ENCODE peak calls at places on chromosome 15, in ten cellular contexts. P is HepG2, V is ovary, D is A549, L is suprapubic skin, W is GM12878, U is stomach, C is transverse colon, A is H1, Z is K562. S is an unnamed sample.

GRCh38 chr15:49741721-49742120 is 120.9 kb downstream of the DTWD1 start:
- DNase-seq in P (no peak), V (no peak), D (no peak), L (no peak), W (no peak), U (no peak), C (peak; percentile 73), A (no peak), Z (no peak), S (no peak)

GRCh38 chr15:83613146-83613635 is 40.7 kb upstream of the ADAMTSL3 start:
- DNase-seq in P (no peak), V (no peak), D (no peak), L (no peak), W (no peak), U (no peak), C (no peak), A (no peak), Z (no peak), S (no peak)

GRCh38 chr15:58487041-58487723 is 55.4 kb downstream of the LIPC start:
- DNase-seq in P (no peak), V (no peak), D (no peak), L (no peak), W (no peak), U (no peak), C (no peak), A (no peak), Z (no peak), S (no peak)

GRCh38 chr15:48802867-48803266 is 8.0 kb downstream of the CEP152 start:
- DNase-seq in P (no peak), V (no peak), D (no peak), L (no peak), W (no peak), U (no peak), C (no peak), A (no peak), Z (no peak), S (no peak)

GRCh38 chr15:56366211-56366610 is 985 bp downstream of the TEX9 start:
- DNase-seq in P (no peak), V (no peak), D (no peak), L (no peak), W (no peak), U (no peak), C (no peak), A (no peak), Z (no peak), S (no peak)

GRCh38 chr15:27463699-27464098 is 492.7 kb downstream of the GABRG3 start:
- DNase-seq in P (no peak), V (no peak), D (no peak), L (no peak), W (no peak), U (no peak), C (no peak), A (no peak), Z (no peak), S (no peak)

GRCh38 chr15:74891469-74891868 is 1.6 kb downstream of the MPI start:
- DNase-seq in P (no peak), V (no peak), D (no peak), L (no peak), W (no peak), U (peak; percentile 27), C (peak; percentile 85), A (no peak), Z (no peak), S (no peak)

GRCh38 chr15:57436961-57437360 is 60.7 kb downstream of the CGNL1 start:
- DNase-seq in P (no peak), V (no peak), D (no peak), L (no peak), W (no peak), U (no peak), C (no peak), A (no peak), Z (no peak), S (no peak)

DNA sequence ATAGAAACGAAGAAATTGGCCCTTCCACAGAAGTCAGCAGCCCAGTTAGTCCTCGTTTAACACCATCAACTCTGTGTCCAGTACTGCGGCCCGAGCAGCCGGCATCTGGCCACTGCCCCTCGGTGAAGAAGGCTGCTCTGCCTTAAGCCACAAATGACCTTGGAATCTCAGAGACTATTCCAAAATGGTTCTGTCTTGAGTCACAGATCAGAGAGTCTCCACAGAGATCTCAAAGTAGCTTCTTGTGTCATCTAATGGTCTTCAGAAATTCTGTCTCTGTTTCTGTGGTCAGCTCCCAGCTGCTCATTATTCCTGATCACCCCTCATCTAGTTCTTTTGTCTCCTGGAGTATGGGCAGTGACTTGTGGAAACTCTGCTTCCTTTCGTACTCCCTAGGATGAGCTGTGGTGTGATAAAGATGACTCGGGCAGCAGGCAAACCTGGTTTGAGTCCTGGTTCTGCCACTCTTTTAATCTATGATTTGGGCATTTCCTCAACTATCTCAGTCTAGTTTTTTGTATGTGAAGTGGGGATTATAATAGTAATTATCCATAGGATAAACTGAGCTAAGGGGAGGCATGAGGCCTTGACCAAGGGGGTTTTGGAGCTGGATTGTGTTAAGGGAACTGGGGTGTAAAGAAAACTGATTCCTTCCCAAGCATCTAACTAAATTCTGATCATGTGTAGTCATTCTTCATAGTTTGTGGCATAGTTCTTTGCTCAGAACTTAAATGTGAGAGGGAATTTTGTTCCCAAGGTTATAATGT is 22.6 kb downstream of the CRTC3 start:
- DNase-seq in P (no peak), V (peak; percentile 64), D (no peak), L (no peak), W (no peak), U (no peak), C (no peak), A (no peak), Z (no peak), S (no peak)
- H3K4me1 ChIP-seq in P (peaks cover 19% of the 10 kb centered on the region), V (peaks cover 14% of the 10 kb centered on the region), D (peaks cover 12% of the 10 kb centered on the region), L (peaks cover 21% of the 10 kb centered on the region), W (peaks cover 19% of the 10 kb centered on the region), U (peaks cover 4% of the 10 kb centered on the region), C (peaks cover 11% of the 10 kb centered on the region), A (no peaks in the 10 kb centered on the region), Z (peaks cover 7% of the 10 kb centered on the region), S (peaks cover 37% of the 10 kb centered on the region)

DNA sequence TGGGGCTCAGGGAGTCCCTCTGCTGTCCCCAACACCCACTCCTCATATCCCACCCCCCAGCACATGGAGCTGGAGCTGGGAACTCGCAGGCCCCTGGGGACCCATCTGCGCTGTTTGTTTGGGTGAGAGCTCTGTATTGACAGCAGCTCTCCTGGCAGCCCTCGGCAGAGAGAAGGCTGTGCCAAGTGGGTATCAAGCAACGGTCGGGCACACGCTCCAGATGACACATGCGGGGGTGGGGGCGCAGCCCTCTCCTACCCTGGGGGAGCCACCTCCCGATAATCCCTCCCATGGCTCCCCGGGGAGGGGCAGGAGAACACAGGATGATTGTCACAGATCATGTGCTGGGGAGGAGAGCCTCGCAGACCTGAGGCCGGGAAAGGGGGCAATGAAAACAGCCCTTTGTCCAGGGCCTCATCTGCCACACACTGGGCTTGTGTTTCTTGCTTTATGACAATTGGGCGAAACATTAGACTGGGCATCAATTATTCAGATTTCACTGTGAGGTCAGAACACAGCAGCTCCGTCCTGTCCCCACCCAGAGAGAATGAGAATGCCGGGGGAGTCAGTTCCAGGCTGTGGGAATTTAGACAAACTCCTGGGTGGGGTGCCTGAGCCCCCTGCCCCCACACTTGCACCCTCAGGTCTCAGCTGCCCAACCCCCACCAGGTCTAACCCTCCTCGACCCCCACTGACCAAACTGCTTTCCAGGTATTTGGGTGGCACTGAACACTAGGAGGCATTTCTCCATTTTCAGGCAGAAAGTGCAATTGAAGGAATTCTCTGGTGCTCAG is 46.4 kb upstream of the KLF13 start:
- DNase-seq in P (peak; percentile 68), V (peak; percentile 19), D (no peak), L (peak; percentile 72), W (no peak), U (peak; percentile 23), C (peak; percentile 14), A (no peak), Z (no peak), S (no peak)
- TF ChIP-seq EP300 in P (no peak), V (no peak), D (no peak), L (no peak), W (no peak), U (no peak), C (no peak), A (no peak), Z (no peak), S (peak; percentile 93)

GRCh38 chr15:101133181-101133460 is 118.7 kb downstream of the CHSY1 start:
- DNase-seq in P (no peak), V (no peak), D (no peak), L (no peak), W (no peak), U (no peak), C (no peak), A (no peak), Z (no peak), S (no peak)

GRCh38 chr15:101131489-101132389 is 120.1 kb downstream of the CHSY1 start:
- DNase-seq in P (no peak), V (no peak), D (no peak), L (no peak), W (no peak), U (no peak), C (no peak), A (no peak), Z (no peak), S (no peak)

GRCh38 chr15:101133751-101134261 is 118.0 kb downstream of the CHSY1 start:
- DNase-seq in P (no peak), V (no peak), D (no peak), L (no peak), W (no peak), U (no peak), C (no peak), A (no peak), Z (no peak), S (no peak)

GRCh38 chr15:101134780-101135179 is 117.1 kb downstream of the CHSY1 start:
- DNase-seq in P (no peak), V (no peak), D (no peak), L (no peak), W (no peak), U (no peak), C (no peak), A (no peak), Z (no peak), S (no peak)

GRCh38 chr15:101132390-101133180 is 119.3 kb downstream of the CHSY1 start:
- DNase-seq in P (no peak), V (no peak), D (no peak), L (no peak), W (no peak), U (no peak), C (no peak), A (no peak), Z (no peak), S (no peak)
- H3K4me1 ChIP-seq in P (peaks cover 28% of the 10 kb centered on the region), V (peaks cover 8% of the 10 kb centered on the region), D (no peaks in the 10 kb centered on the region), L (peaks cover 14% of the 10 kb centered on the region), W (peaks cover 44% of the 10 kb centered on the region), U (peaks cover 8% of the 10 kb centered on the region), C (peaks cover 3% of the 10 kb centered on the region), A (no peaks in the 10 kb centered on the region), Z (peaks cover 8% of the 10 kb centered on the region), S (no peaks in the 10 kb centered on the region)

GRCh38 chr15:62115847-62116246 is 49.1 kb downstream of the C2CD4A start:
- DNase-seq in P (peak; percentile 32), V (no peak), D (peak; percentile 33), L (no peak), W (no peak), U (no peak), C (no peak), A (no peak), Z (no peak), S (no peak)

GRCh38 chr15:62112051-62112450 is 45.3 kb downstream of the C2CD4A start:
- DNase-seq in P (no peak), V (no peak), D (no peak), L (no peak), W (no peak), U (no peak), C (no peak), A (no peak), Z (no peak), S (no peak)

GRCh38 chr15:62109457-62109856 is 42.7 kb downstream of the C2CD4A start:
- DNase-seq in P (no peak), V (no peak), D (no peak), L (no peak), W (no peak), U (no peak), C (no peak), A (no peak), Z (no peak), S (no peak)

GRCh38 chr15:62110000-62110851 is 43.4 kb downstream of the C2CD4A start:
- DNase-seq in P (no peak), V (no peak), D (peak; percentile 47), L (no peak), W (no peak), U (no peak), C (peak; percentile 31), A (no peak), Z (no peak), S (no peak)

DNA sequence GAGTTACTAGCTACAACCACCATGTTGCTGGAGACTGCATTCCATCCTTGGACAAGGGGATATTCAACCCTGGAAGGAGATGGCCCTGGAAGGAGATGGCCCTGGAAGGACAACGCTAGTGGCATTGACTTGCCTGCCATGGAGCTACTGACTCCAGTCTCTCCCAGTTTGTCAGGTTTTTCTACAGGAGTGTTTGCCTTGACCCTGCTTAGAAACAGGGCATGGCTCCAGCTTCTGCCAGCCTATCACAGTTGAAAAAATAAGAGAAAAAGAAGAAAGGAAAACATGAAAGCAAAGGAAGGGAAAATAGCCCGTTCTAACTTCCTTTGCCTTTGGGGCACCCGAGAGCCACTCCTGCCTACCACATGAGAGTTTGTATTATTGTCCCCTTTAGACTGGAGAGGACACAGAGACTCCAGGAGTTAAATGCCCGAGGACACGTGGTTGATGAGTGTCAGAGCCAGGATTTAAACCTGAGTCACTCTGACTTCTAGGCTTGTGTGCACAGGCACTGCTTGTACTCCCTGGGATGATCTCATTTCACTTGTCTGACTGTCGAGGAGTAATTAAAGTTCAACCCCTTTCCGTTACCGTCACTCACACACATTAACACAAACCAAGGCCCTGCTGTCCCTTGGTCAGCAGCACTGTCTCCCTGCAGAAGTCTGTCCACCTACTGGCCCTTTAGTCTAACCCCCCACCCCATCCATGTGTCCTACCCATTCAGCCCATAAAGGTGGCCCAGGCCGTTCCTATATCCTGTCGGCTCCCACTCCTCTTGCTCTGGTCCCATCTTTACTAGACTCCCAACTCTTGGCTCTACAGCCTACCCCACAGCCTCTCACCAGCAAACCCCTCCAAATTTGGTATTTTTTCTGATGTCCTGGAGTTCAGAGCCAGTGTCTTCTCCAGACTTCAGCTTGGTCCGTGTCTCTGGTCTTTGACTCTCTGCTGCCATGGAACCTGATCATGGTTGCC is 46.1 kb downstream of the C2CD4A start:
- DNase-seq in P (peak; percentile 66), V (no peak), D (peak; percentile 92), L (no peak), W (no peak), U (peak; percentile 60), C (peak; percentile 28), A (no peak), Z (no peak), S (no peak)
- TF ChIP-seq EP300 in P (no peak), V (no peak), D (peak; percentile 12), L (no peak), W (no peak), U (no peak), C (no peak), A (no peak), Z (no peak), S (no peak)